ENCODE peak calls at places on chromosomes 2 and 18, in four cellular contexts. One of them, this sample, is unnamed.

GRCh38 chr2:237629739-237630138 is 2.4 kb downstream of the LRRFIP1 start:
- DNase-seq in ovary: no peak
- DNase-seq in K562: no peak
- DNase-seq in upper lobe of left lung: no peak
- DNase-seq in this sample: no peak

GRCh38 chr2:3066831-3067230 is 310.8 kb downstream of the EIPR1 start:
- DNase-seq in upper lobe of left lung: no peak
- DNase-seq in ovary: no peak
- DNase-seq in K562: no peak
- DNase-seq in this sample: no peak

GRCh38 chr2:44320832-44321231 is 40.5 kb downstream of the PREPL start:
- DNase-seq in K562: no peak
- DNase-seq in ovary: no peak
- DNase-seq in upper lobe of left lung: no peak
- DNase-seq in this sample: no peak

GRCh38 chr2:222828572-222828971 is 32.3 kb upstream of the ACSL3 start:
- DNase-seq in upper lobe of left lung: no peak
- DNase-seq in K562: no peak
- DNase-seq in ovary: no peak
- DNase-seq in this sample: no peak

GRCh38 chr2:154992826-154993225 is 294.3 kb downstream of the KCNJ3 start:
- DNase-seq in ovary: no peak
- DNase-seq in K562: no peak
- DNase-seq in upper lobe of left lung: no peak
- DNase-seq in this sample: no peak

GRCh38 chr18:79522451-79523220 is 126.9 kb downstream of the NFATC1 start:
- DNase-seq in upper lobe of left lung: no peak
- DNase-seq in K562: no peak
- DNase-seq in ovary: peak; percentile 15
- DNase-seq in this sample: no peak

GRCh38 chr18:23356416-23356815 is 96.7 kb upstream of the RIOK3 start:
- DNase-seq in ovary: no peak
- DNase-seq in K562: no peak
- DNase-seq in upper lobe of left lung: no peak
- DNase-seq in this sample: no peak

GRCh38 chr2:132884692-132885091 is 214.7 kb upstream of the LYPD1 start:
- DNase-seq in ovary: no peak
- DNase-seq in upper lobe of left lung: no peak
- DNase-seq in K562: no peak
- DNase-seq in this sample: no peak

GRCh38 chr2:207304798-207305197 is 139.1 kb upstream of the KLF7 start:
- DNase-seq in upper lobe of left lung: no peak
- DNase-seq in ovary: no peak
- DNase-seq in K562: no peak
- DNase-seq in this sample: no peak

GRCh38 chr2:204749319-204749718 is 204.0 kb downstream of the PARD3B start:
- DNase-seq in ovary: no peak
- DNase-seq in K562: no peak
- DNase-seq in upper lobe of left lung: no peak
- DNase-seq in this sample: no peak

GRCh38 chr2:120626566-120626965 is 109.1 kb upstream of the GLI2 start:
- DNase-seq in upper lobe of left lung: no peak
- DNase-seq in K562: no peak
- DNase-seq in ovary: no peak
- DNase-seq in this sample: no peak

GRCh38 chr2:233147136-233147828 is 87.1 kb downstream of the INPP5D start:
- DNase-seq in ovary: no peak
- DNase-seq in upper lobe of left lung: no peak
- DNase-seq in K562: no peak
- DNase-seq in this sample: no peak

GRCh38 chr2:163723352-163723751 is 12.5 kb downstream of the FIGN start:
- DNase-seq in upper lobe of left lung: no peak
- DNase-seq in ovary: no peak
- DNase-seq in K562: no peak
- DNase-seq in this sample: no peak

GRCh38 chr2:69171070-69171811 is 158.3 kb downstream of the ANTXR1 start:
- DNase-seq in ovary: no peak
- DNase-seq in K562: no peak
- DNase-seq in upper lobe of left lung: no peak
- DNase-seq in this sample: no peak

GRCh38 chr2:162416446-162416845 is 72.5 kb downstream of the GCA start:
- DNase-seq in K562: no peak
- DNase-seq in upper lobe of left lung: no peak
- DNase-seq in ovary: no peak
- DNase-seq in this sample: no peak

GRCh38 chr18:56447972-56448371 is 190.4 kb downstream of the TXNL1 start:
- DNase-seq in ovary: no peak
- DNase-seq in K562: no peak
- DNase-seq in upper lobe of left lung: no peak
- DNase-seq in this sample: no peak

GRCh38 chr2:216694201-216694825 is 1.0 kb downstream of the IGFBP5 start:
- DNase-seq in upper lobe of left lung: peak; percentile 89
- DNase-seq in K562: no peak
- DNase-seq in ovary: peak; percentile 62
- DNase-seq in this sample: peak; percentile 66

GRCh38 chr2:59301466-59302402 is 1060.6 kb upstream of the FANCL start:
- DNase-seq in K562: peak; percentile 11
- DNase-seq in ovary: peak; percentile 17
- DNase-seq in upper lobe of left lung: no peak
- DNase-seq in this sample: peak; percentile 74

GRCh38 chr2:76711490-76711889 is 810.7 kb downstream of the LRRTM4 start:
- DNase-seq in K562: no peak
- DNase-seq in ovary: no peak
- DNase-seq in upper lobe of left lung: no peak
- DNase-seq in this sample: no peak

GRCh38 chr2:237448626-237449025 is 34.7 kb upstream of the COL6A3 start:
- DNase-seq in upper lobe of left lung: no peak
- DNase-seq in K562: no peak
- DNase-seq in ovary: no peak
- DNase-seq in this sample: no peak

GRCh38 chr2:14223576-14223975 is 408.9 kb upstream of the LRATD1 start:
- DNase-seq in upper lobe of left lung: no peak
- DNase-seq in ovary: no peak
- DNase-seq in K562: no peak
- DNase-seq in this sample: no peak

GRCh38 chr18:5142131-5142530 is 54.9 kb downstream of the AKAIN1 start:
- DNase-seq in ovary: no peak
- DNase-seq in upper lobe of left lung: no peak
- DNase-seq in K562: no peak
- DNase-seq in this sample: no peak

GRCh38 chr2:167729911-167730310 is 517.5 kb downstream of the STK39 start:
- DNase-seq in K562: no peak
- DNase-seq in ovary: no peak
- DNase-seq in upper lobe of left lung: no peak
- DNase-seq in this sample: no peak

GRCh38 chr2:61421611-61422010 is 49.3 kb downstream of the USP34 start:
- DNase-seq in ovary: no peak
- DNase-seq in K562: no peak
- DNase-seq in upper lobe of left lung: peak; percentile 78
- DNase-seq in this sample: no peak

GRCh38 chr2:172929644-172930043 is 146.0 kb upstream of the MAP3K20 start:
- DNase-seq in K562: no peak
- DNase-seq in upper lobe of left lung: no peak
- DNase-seq in ovary: no peak
- DNase-seq in this sample: no peak

GRCh38 chr2:15800489-15801329 is 139.6 kb upstream of the MYCN start:
- DNase-seq in upper lobe of left lung: peak; percentile 38
- DNase-seq in K562: no peak
- DNase-seq in ovary: no peak
- DNase-seq in this sample: no peak

GRCh38 chr18:3055861-3056260 is 42.9 kb upstream of the LPIN2 start:
- DNase-seq in ovary: no peak
- DNase-seq in upper lobe of left lung: no peak
- DNase-seq in K562: no peak
- DNase-seq in this sample: no peak

GRCh38 chr2:3449936-3450335 is 69.4 kb downstream of the ADI1 start:
- DNase-seq in K562: no peak
- DNase-seq in upper lobe of left lung: no peak
- DNase-seq in ovary: no peak
- DNase-seq in this sample: no peak

GRCh38 chr2:233079473-233079877 is 19.3 kb downstream of the INPP5D start:
- DNase-seq in ovary: no peak
- DNase-seq in upper lobe of left lung: no peak
- DNase-seq in K562: no peak
- DNase-seq in this sample: no peak

GRCh38 chr18:12307251-12307736 is 747 bp upstream of the TUBB6 start:
- DNase-seq in ovary: peak; percentile 77
- DNase-seq in K562: no peak
- DNase-seq in upper lobe of left lung: no peak
- DNase-seq in this sample: no peak

GRCh38 chr2:44932079-44932478 is 9.4 kb upstream of the SIX3 start:
- DNase-seq in K562: no peak
- DNase-seq in upper lobe of left lung: no peak
- DNase-seq in ovary: no peak
- DNase-seq in this sample: no peak

GRCh38 chr2:170113168-170113567 is 64.8 kb upstream of the MYO3B start:
- DNase-seq in K562: no peak
- DNase-seq in upper lobe of left lung: no peak
- DNase-seq in ovary: no peak
- DNase-seq in this sample: no peak

GRCh38 chr2:205758051-205758450 is 75.8 kb downstream of the NRP2 start:
- DNase-seq in ovary: peak; percentile 44
- DNase-seq in upper lobe of left lung: no peak
- DNase-seq in K562: no peak
- DNase-seq in this sample: peak; percentile 58

GRCh38 chr2:20430035-20430434 is 16.8 kb upstream of the RHOB start:
- DNase-seq in ovary: no peak
- DNase-seq in K562: no peak
- DNase-seq in upper lobe of left lung: no peak
- DNase-seq in this sample: no peak

GRCh38 chr18:48933578-48934399 is 17.0 kb downstream of the SMAD7 start:
- DNase-seq in upper lobe of left lung: peak; percentile 83
- DNase-seq in ovary: peak; percentile 46
- DNase-seq in K562: peak; percentile 22
- DNase-seq in this sample: no peak

GRCh38 chr2:150391779-150392178 is 95.7 kb downstream of the RND3 start:
- DNase-seq in ovary: no peak
- DNase-seq in upper lobe of left lung: no peak
- DNase-seq in K562: no peak
- DNase-seq in this sample: no peak

GRCh38 chr18:49849331-49850217 is 36.2 kb upstream of the ACAA2 start:
- DNase-seq in K562: peak; percentile 30
- DNase-seq in ovary: peak; percentile 44
- DNase-seq in upper lobe of left lung: peak; percentile 77
- DNase-seq in this sample: peak; percentile 30

GRCh38 chr2:69629921-69630608 is 13.5 kb downstream of the AAK1 start:
- DNase-seq in ovary: no peak
- DNase-seq in K562: no peak
- DNase-seq in upper lobe of left lung: no peak
- DNase-seq in this sample: no peak

GRCh38 chr2:174495365-174496012 is 8.7 kb upstream of the GPR155 start:
- DNase-seq in ovary: no peak
- DNase-seq in K562: no peak
- DNase-seq in upper lobe of left lung: no peak
- DNase-seq in this sample: no peak
- H3K4me1 ChIP-seq in ovary: peaks cover 2% of the 10 kb centered on the region
- H3K4me1 ChIP-seq in K562: no peaks in the 10 kb centered on the region
- H3K4me1 ChIP-seq in upper lobe of left lung: no peaks in the 10 kb centered on the region
- H3K4me1 ChIP-seq in this sample: peaks cover 8% of the 10 kb centered on the region

GRCh38 chr2:101308432-101309210 is at the start of gene RNF149:
- DNase-seq in upper lobe of left lung: peak; percentile 100
- DNase-seq in K562: peak; percentile 100
- DNase-seq in ovary: peak; percentile 97
- DNase-seq in this sample: peak; percentile 94
- TF ChIP-seq POLR2A in upper lobe of left lung: peak; percentile 33
- TF ChIP-seq POLR2A in K562: peak; percentile 92
- TF ChIP-seq POLR2A in ovary: peak; percentile 89
- TF ChIP-seq POLR2A in this sample: peak; percentile 74

GRCh38 chr18:58541137-58541788 is 87.6 kb downstream of the ALPK2 start:
- DNase-seq in upper lobe of left lung: no peak
- DNase-seq in K562: peak; percentile 8
- DNase-seq in ovary: no peak
- DNase-seq in this sample: no peak

GRCh38 chr18:58539659-58540380 is 89.1 kb downstream of the ALPK2 start:
- DNase-seq in K562: no peak
- DNase-seq in upper lobe of left lung: no peak
- DNase-seq in ovary: no peak
- DNase-seq in this sample: no peak

GRCh38 chr18:58542426-58543159 is 86.3 kb downstream of the ALPK2 start:
- DNase-seq in ovary: no peak
- DNase-seq in K562: no peak
- DNase-seq in upper lobe of left lung: no peak
- DNase-seq in this sample: no peak

GRCh38 chr18:58540381-58540943 is 88.4 kb downstream of the ALPK2 start:
- DNase-seq in ovary: no peak
- DNase-seq in upper lobe of left lung: no peak
- DNase-seq in K562: no peak
- DNase-seq in this sample: no peak

DNA sequence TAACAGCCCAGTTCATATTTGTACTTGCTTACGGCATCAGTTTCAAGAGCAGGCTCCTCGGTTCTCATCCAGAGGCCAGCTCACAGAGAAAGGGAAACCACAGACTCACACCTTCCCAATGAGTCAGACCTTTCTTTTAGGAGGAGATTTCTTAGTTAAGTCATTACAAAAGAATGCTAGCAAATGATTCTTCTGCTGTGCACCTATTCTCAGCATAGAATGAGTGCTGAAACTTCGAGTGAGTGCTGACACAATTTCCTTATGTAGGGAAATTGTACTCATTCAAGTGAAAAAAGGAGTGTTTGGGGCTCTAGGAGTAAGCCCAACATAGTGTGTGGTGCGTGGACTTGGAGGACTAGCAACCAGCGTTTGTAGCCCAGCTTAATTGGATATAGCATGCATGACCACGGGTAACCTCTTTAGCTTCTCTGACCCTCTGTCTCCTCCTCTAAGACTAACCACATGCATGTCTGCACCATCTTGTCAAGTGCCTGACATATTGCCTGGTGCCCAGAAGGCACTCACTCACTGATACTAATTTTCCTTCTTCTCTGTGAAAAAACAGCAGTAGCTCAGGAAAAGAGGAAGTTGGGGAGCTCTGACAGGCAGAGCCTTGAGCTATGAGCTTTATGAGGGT is 87.0 kb downstream of the ALPK2 start:
- DNase-seq in K562: no peak
- DNase-seq in ovary: no peak
- DNase-seq in upper lobe of left lung: no peak
- DNase-seq in this sample: no peak
- H3K4me1 ChIP-seq in K562: no peaks in the 10 kb centered on the region
- H3K4me1 ChIP-seq in ovary: no peaks in the 10 kb centered on the region
- H3K4me1 ChIP-seq in upper lobe of left lung: peaks cover under 1% of the 10 kb centered on the region
- H3K4me1 ChIP-seq in this sample: no peaks in the 10 kb centered on the region

GRCh38 chr2:113128386-113128664 is 927 bp downstream of the IL1RN start:
- DNase-seq in K562: no peak
- DNase-seq in upper lobe of left lung: no peak
- DNase-seq in ovary: no peak
- DNase-seq in this sample: no peak

GRCh38 chr2:113129519-113130078 is 2.2 kb downstream of the IL1RN start:
- DNase-seq in K562: no peak
- DNase-seq in upper lobe of left lung: no peak
- DNase-seq in ovary: no peak
- DNase-seq in this sample: no peak

GRCh38 chr2:113124984-113125855 is 2.2 kb upstream of the IL1RN start:
- DNase-seq in upper lobe of left lung: no peak
- DNase-seq in K562: no peak
- DNase-seq in ovary: no peak
- DNase-seq in this sample: no peak

GRCh38 chr2:113127646-113128385 is 418 bp downstream of the IL1RN start:
- DNase-seq in K562: no peak
- DNase-seq in ovary: no peak
- DNase-seq in upper lobe of left lung: no peak
- DNase-seq in this sample: no peak

GRCh38 chr2:113126845-113127645 is at the start of gene IL1RN:
- DNase-seq in K562: no peak
- DNase-seq in ovary: no peak
- DNase-seq in upper lobe of left lung: no peak
- DNase-seq in this sample: peak; percentile 42
- TF ChIP-seq POLR2A in K562: no peak
- TF ChIP-seq POLR2A in ovary: no peak
- TF ChIP-seq POLR2A in upper lobe of left lung: no peak
- TF ChIP-seq POLR2A in this sample: no peak

This sample was measured in adrenal gland.